ENCODE peak calls at places on chromosomes 12 and 14, in five cellular contexts. B is NB4, X is body of pancreas, L is mesendoderm, Z is fibroblast of lung. H is an unnamed sample.

GRCh38 chr12:15151141-15152091 is 69.8 kb downstream of the RERG start:
- DNase-seq in B (peak), X (no peak), L (peak), Z (peak), H (peak)

GRCh38 chr14:36070056-36071043 is 106.2 kb downstream of the PTCSC3 start:
- DNase-seq in B (peak), X (peak), L (peak), Z (peak), H (peak)

GRCh38 chr14:104093366-104094055 is 8.0 kb downstream of the ASPG start:
- DNase-seq in B (no peak), X (no peak), L (no peak), Z (no peak), H (peak)

GRCh38 chr14:36553650-36554260 is 28.7 kb downstream of the NKX2-8 start:
- DNase-seq in B (peak), X (peak), L (peak), Z (peak), H (no peak)

GRCh38 chr12:88801227-88802225 is 221.3 kb upstream of the KITLG start:
- DNase-seq in B (no peak), X (no peak), L (no peak), Z (no peak), H (no peak)

GRCh38 chr14:65412881-65413738 is 580 bp downstream of the FUT8 start:
- DNase-seq in B (peak), X (no peak), L (peak), Z (peak), H (peak)

GRCh38 chr12:57093412-57094193 is 4.7 kb downstream of the NAB2 start:
- DNase-seq in B (peak), X (peak), L (peak), Z (peak), H (peak)

GRCh38 chr12:25322351-25322750 is 71.6 kb upstream of the KRAS start:
- DNase-seq in B (no peak), X (no peak), L (no peak), Z (no peak), H (no peak)

GRCh38 chr14:49857427-49858003 is 4.9 kb upstream of the NEMF start:
- DNase-seq in B (no peak), X (no peak), L (no peak), Z (peak), H (no peak)

GRCh38 chr12:127145929-127146789 is 1120.8 kb upstream of the TMEM132C start:
- DNase-seq in B (no peak), X (peak), L (no peak), Z (peak), H (peak)

GRCh38 chr14:37864861-37865718 is 269.7 kb downstream of the TTC6 start:
- DNase-seq in B (no peak), X (no peak), L (no peak), Z (peak), H (no peak)

GRCh38 chr14:54756656-54757392 is 145.8 kb downstream of the GCH1 start:
- DNase-seq in B (no peak), X (no peak), L (no peak), Z (no peak), H (no peak)

GRCh38 chr12:33547084-33547483 is 107.5 kb upstream of the SYT10 start:
- DNase-seq in B (no peak), X (no peak), L (no peak), Z (no peak), H (no peak)
- H3K4me3 ChIP-seq in B (no peak), X (no peak), L (no peak), Z (no peak), H (no peak)

GRCh38 chr12:109760031-109760929 is 46.7 kb downstream of the FAM222A start:
- DNase-seq in B (no peak), X (peak), L (no peak), Z (no peak), H (no peak)

GRCh38 chr12:109757671-109758265 is 44.1 kb downstream of the FAM222A start:
- DNase-seq in B (no peak), X (peak), L (no peak), Z (no peak), H (no peak)

GRCh38 chr12:109759595-109759994 is 46.0 kb downstream of the FAM222A start:
- DNase-seq in B (no peak), X (no peak), L (no peak), Z (no peak), H (peak)

GRCh38 chr12:109758406-109759075 is 44.9 kb downstream of the FAM222A start:
- DNase-seq in B (no peak), X (peak), L (peak), Z (no peak), H (no peak)

GRCh38 chr12:109759076-109759420 is 45.4 kb downstream of the FAM222A start:
- DNase-seq in B (no peak), X (peak), L (no peak), Z (no peak), H (no peak)
- H3K4me3 ChIP-seq in B (no peak), X (no peak), L (no peak), Z (no peak), H (no peak)

GRCh38 chr12:122749569-122750332 is 2.9 kb upstream of the DENR start:
- DNase-seq in B (no peak), X (no peak), L (peak), Z (no peak), H (no peak)
- H3K4me3 ChIP-seq in B (no peak), X (no peak), L (no peak), Z (no peak), H (no peak)

GRCh38 chr12:31966558-31967205 is 7.5 kb downstream of the RESF1 start:
- DNase-seq in B (no peak), X (no peak), L (peak), Z (no peak), H (no peak)

GRCh38 chr12:31964280-31964679 is 5.1 kb downstream of the RESF1 start:
- DNase-seq in B (no peak), X (no peak), L (no peak), Z (no peak), H (no peak)

GRCh38 chr12:31967569-31967968 is 8.4 kb downstream of the RESF1 start:
- DNase-seq in B (no peak), X (no peak), L (no peak), Z (no peak), H (no peak)

GRCh38 chr12:31962076-31962475 is 2.9 kb downstream of the RESF1 start:
- DNase-seq in B (no peak), X (no peak), L (peak), Z (no peak), H (no peak)

GRCh38 chr12:31965090-31965489 is 5.9 kb downstream of the RESF1 start:
- DNase-seq in B (peak), X (no peak), L (peak), Z (no peak), H (no peak)
- H3K4me3 ChIP-seq in B (no peak), X (no peak), L (no peak), Z (no peak), H (no peak)